ENCODE peak calls at places on chromosomes 16 and 17, in four cellular contexts. T, P, Z and W are unnamed samples.

GRCh38 chr16:83247767-83248372 is 559.9 kb upstream of the HSBP1 start:
- DNase-seq in T (no peak), P (no peak), Z (no peak), W (no peak)

GRCh38 chr17:48753794-48754499 is 25.4 kb upstream of the HOXB13 start:
- DNase-seq in P (no peak), Z (no peak), T (no peak), W (no peak)

GRCh38 chr17:77208217-77208808 is 67.5 kb downstream of the SEC14L1 start:
- DNase-seq in Z (peak; percentile 22), P (no peak), T (no peak), W (no peak)

GRCh38 chr17:68453991-68454665 is 3.2 kb downstream of the WIPI1 start:
- DNase-seq in P (no peak), T (no peak), Z (no peak), W (no peak)

GRCh38 chr16:83574388-83574787 is 233.4 kb upstream of the HSBP1 start:
- DNase-seq in P (no peak), T (no peak), Z (peak; percentile 70), W (no peak)

GRCh38 chr17:76353004-76353598 is 615 bp downstream of the PRPSAP1 start:
- DNase-seq in T (peak; percentile 33), Z (no peak), P (peak; percentile 36), W (no peak)

GRCh38 chr17:39738568-39738901 is 797 bp downstream of the GRB7 start:
- DNase-seq in Z (no peak), P (no peak), T (peak; percentile 83), W (no peak)

GRCh38 chr16:20317117-20317516 is 10.2 kb downstream of the GP2 start:
- DNase-seq in T (no peak), P (no peak), Z (no peak), W (no peak)

GRCh38 chr16:29312835-29313558 is 93.5 kb downstream of the NPIPB11 start:
- DNase-seq in T (no peak), Z (no peak), P (no peak), W (no peak)

GRCh38 chr17:5785343-5785742 is 201.0 kb upstream of the NLRP1 start:
- DNase-seq in Z (no peak), T (no peak), P (no peak), W (no peak)

GRCh38 chr16:89320717-89321501 is 103.4 kb downstream of the ZNF778 start:
- DNase-seq in P (peak; percentile 64), Z (no peak), T (peak; percentile 85), W (no peak)

GRCh38 chr17:83053021-83053778 is 26.2 kb upstream of the METRNL start:
- DNase-seq in P (peak; percentile 15), T (peak; percentile 31), Z (no peak), W (peak; percentile 25)

GRCh38 chr17:31499771-31500554 is 108.5 kb downstream of the RAB11FIP4 start:
- DNase-seq in Z (no peak), P (peak; percentile 68), T (no peak), W (no peak)

GRCh38 chr17:33055171-33055611 is 63.5 kb downstream of the SPACA3 start:
- DNase-seq in Z (no peak), P (no peak), T (no peak), W (no peak)

GRCh38 chr16:66552288-66553143 is at the start of gene CKLF:
- DNase-seq in P (peak; percentile 91), T (peak; percentile 87), Z (no peak), W (peak; percentile 89)

GRCh38 chr17:49996495-49997255 is 1.7 kb upstream of the DLX3 start:
- DNase-seq in Z (no peak), T (peak; percentile 45), P (peak; percentile 46), W (peak; percentile 36)

GRCh38 chr17:71926746-71927398 is 193.9 kb upstream of the SOX9 start:
- DNase-seq in Z (no peak), P (no peak), T (no peak), W (no peak)

GRCh38 chr17:39517224-39517623 is 55.9 kb downstream of the CDK12 start:
- DNase-seq in T (no peak), P (no peak), Z (no peak), W (no peak)

GRCh38 chr17:29138184-29138955 is 41.8 kb downstream of the MYO18A start:
- DNase-seq in T (no peak), Z (no peak), P (no peak), W (no peak)

GRCh38 chr17:45222273-45222993 is 748 bp downstream of the FMNL1 start:
- DNase-seq in T (peak; percentile 24), Z (no peak), P (no peak), W (no peak)

GRCh38 chr17:73301359-73301758 is 10.4 kb downstream of the CDC42EP4 start:
- DNase-seq in T (no peak), Z (no peak), P (no peak), W (no peak)

GRCh38 chr16:56869513-56870270 is 4.7 kb downstream of the SLC12A3 start:
- DNase-seq in T (no peak), Z (no peak), P (no peak), W (peak; percentile 65)

GRCh38 chr17:57102122-57102521 is 17.1 kb downstream of the AKAP1 start:
- DNase-seq in P (no peak), T (no peak), Z (no peak), W (no peak)

GRCh38 chr17:2396568-2397246 is 4.2 kb downstream of the MNT start:
- DNase-seq in P (peak; percentile 94), T (peak; percentile 95), Z (peak; percentile 66), W (peak; percentile 95)

GRCh38 chr17:2397247-2398171 is 3.4 kb downstream of the MNT start:
- DNase-seq in T (no peak), Z (no peak), P (no peak), W (no peak)

GRCh38 chr17:2395258-2396170 is 5.3 kb downstream of the MNT start:
- DNase-seq in P (no peak), Z (no peak), T (peak; percentile 66), W (no peak)

GRCh38 chr17:2394775-2395191 is 6.1 kb downstream of the MNT start:
- DNase-seq in T (no peak), P (no peak), Z (no peak), W (no peak)

DNA sequence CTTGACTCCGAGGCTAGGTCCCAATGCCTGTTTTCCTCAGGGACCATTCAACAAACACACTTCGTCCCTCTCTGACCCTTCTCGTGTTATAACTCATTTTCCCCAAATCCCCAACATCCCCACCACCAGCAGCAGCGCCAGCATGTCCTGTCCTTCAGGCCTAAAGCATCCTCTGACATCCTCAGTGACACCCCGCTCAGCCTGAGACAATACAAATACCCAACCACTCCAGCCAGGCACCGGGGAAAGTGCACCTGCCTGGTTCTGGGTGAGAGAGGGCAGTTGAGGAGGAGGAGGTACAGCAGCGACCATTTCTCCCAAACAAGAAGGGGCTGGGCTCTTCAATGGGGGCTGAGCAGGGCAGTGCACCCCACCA is 4.7 kb downstream of the MNT start:
- DNase-seq in Z (no peak), T (no peak), P (no peak), W (no peak)
- H3K4me3 ChIP-seq in Z (peak overlapping the region; percentile 43), T (peak overlapping the region; percentile 25), P (peak overlapping the region; percentile 87), W (peak overlapping the region; percentile 25)

DNA sequence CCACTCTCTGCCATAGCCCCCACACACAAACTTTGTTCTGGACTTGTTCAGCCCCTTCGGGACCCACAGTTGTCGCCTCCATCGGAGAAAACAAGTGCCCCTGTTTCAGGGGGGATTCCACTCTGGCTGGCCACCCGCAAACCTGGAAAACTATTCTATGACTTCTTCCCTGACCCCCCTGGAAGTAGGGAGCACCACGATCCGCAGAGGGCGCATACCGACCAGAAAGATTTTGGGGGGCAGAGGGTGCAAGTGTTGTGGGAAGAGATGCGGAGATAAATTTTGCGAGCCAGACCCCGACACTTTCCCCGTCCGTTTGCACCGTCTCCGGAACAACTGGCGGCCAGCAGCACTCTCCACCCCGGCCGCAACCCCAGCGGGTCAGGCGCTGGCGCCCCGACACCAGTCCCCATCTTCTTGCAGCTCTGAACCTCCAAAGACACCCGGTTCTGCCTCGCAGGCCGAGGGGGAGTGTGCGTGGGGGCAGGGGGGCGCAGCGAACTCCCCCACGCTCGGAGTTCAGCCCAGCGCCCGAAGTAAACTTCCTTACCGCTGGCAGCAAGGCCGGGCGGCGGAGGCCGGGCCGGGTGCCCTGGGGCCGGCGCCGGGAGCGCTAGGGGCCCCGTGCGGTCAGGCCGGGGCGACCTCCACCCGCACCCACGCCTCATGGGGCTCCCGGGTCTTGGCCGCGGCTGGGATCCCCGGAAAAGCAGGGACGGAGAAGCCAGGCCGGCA is 744 bp downstream of the SALL1 start:
- DNase-seq in Z (no peak), T (no peak), P (no peak), W (peak; percentile 18)
- H3K27me3 ChIP-seq in Z (no peaks in the 10 kb centered on the region), T (peaks cover 53% of the 10 kb centered on the region), P (peaks cover 99% of the 10 kb centered on the region), W (no peaks in the 10 kb centered on the region)

GRCh38 chr16:3609895-3610697 is 1.3 kb downstream of the SLX4 start:
- DNase-seq in T (no peak), Z (no peak), P (no peak), W (no peak)
- H3K4me3 ChIP-seq in T (peak overlapping the region; percentile 100), Z (peak overlapping the region; percentile 93), P (peak overlapping the region; percentile 75), W (peak overlapping the region; percentile 99)

GRCh38 chr17:14299261-14300093 is 1.4 kb upstream of the HS3ST3B1 start:
- DNase-seq in Z (no peak), T (peak; percentile 29), P (no peak), W (no peak)
- H3K27me3 ChIP-seq in Z (peaks cover 93% of the 10 kb centered on the region), T (peaks cover 75% of the 10 kb centered on the region), P (peaks cover 97% of the 10 kb centered on the region), W (peaks cover 72% of the 10 kb centered on the region)

GRCh38 chr16:4882261-4882632 is 35.0 kb downstream of the UBN1 start:
- DNase-seq in P (no peak), Z (no peak), T (no peak), W (no peak)
- H3K4me3 ChIP-seq in P (no peak overlapping the region), Z (no peak overlapping the region), T (no peak overlapping the region), W (no peak overlapping the region)